ENCODE peak calls at places on chromosomes 7 and 10, in five cellular contexts. K is fibroblast of gingiva; N is NT2/D1; S is stimulated activated CD8-positive, alpha-beta memory T cell treated with anti-CD3 and anti-CD28 coated beads, Interleukin-7, amount 100 ng/mL, for 1 hour; H is brain microvascular endothelial cell. J is an unnamed sample.

GRCh38 chr10:117486606-117487005 is 55.9 kb upstream of the EMX2 start:
- DNase-seq in H (no peak), N (no peak), S (no peak), K (no peak), J (no peak)

GRCh38 chr7:143239822-143240221 is 18.0 kb downstream of the TAS2R40 start:
- DNase-seq in N (no peak), K (peak), S (no peak), H (no peak), J (no peak)

GRCh38 chr7:120951309-120951706 is 731 bp downstream of the ING3 start:
- DNase-seq in H (no peak), S (no peak), K (no peak), N (peak), J (no peak)

GRCh38 chr10:60382946-60383681 is 6.6 kb downstream of the ANK3 start:
- DNase-seq in K (peak), S (no peak), H (no peak), N (no peak), J (peak)

GRCh38 chr10:85008493-85009181 is 680.2 kb downstream of the CCSER2 start:
- DNase-seq in N (no peak), H (no peak), S (no peak), K (no peak), J (no peak)

GRCh38 chr7:102892631-102893278 is 20.0 kb upstream of the LRRC17 start:
- DNase-seq in N (no peak), H (no peak), S (no peak), K (no peak), J (no peak)

GRCh38 chr7:119931230-119931824 is 341.6 kb upstream of the KCND2 start:
- DNase-seq in S (no peak), N (no peak), K (no peak), H (no peak), J (peak)

GRCh38 chr7:38675500-38676106 is 44.4 kb upstream of the AMPH start:
- DNase-seq in N (no peak), S (no peak), H (no peak), K (no peak), J (no peak)

GRCh38 chr10:98445200-98445812 is 1.4 kb downstream of the HPS1 start:
- DNase-seq in K (no peak), H (no peak), N (no peak), S (no peak), J (no peak)

GRCh38 chr7:156665101-156665500 is 24.5 kb downstream of the RNF32 start:
- DNase-seq in K (no peak), N (peak), S (no peak), H (peak), J (no peak)

GRCh38 chr10:66924674-66925345 is 1.0 kb upstream of the LRRTM3 start:
- DNase-seq in K (no peak), N (no peak), S (no peak), H (peak), J (no peak)

GRCh38 chr7:12646139-12646538 is 41.3 kb upstream of the ARL4A start:
- DNase-seq in N (peak), K (no peak), S (no peak), H (peak), J (no peak)

GRCh38 chr7:29623976-29624375 is 60.3 kb downstream of the PRR15 start:
- DNase-seq in N (no peak), H (no peak), K (no peak), S (no peak), J (no peak)

GRCh38 chr7:127995157-127995865 is 35.9 kb downstream of the LRRC4 start:
- DNase-seq in K (peak), H (no peak), S (no peak), N (no peak), J (peak)

GRCh38 chr10:79331709-79332108 is 15.6 kb upstream of the PPIF start:
- DNase-seq in K (peak), N (no peak), H (peak), S (peak), J (no peak)

GRCh38 chr10:123942114-123942513 is 50.5 kb upstream of the CPXM2 start:
- DNase-seq in H (no peak), N (no peak), S (no peak), K (no peak), J (no peak)

GRCh38 chr7:139762886-139763285 is 14.9 kb downstream of the HIPK2 start:
- DNase-seq in N (no peak), S (no peak), H (peak), K (peak), J (no peak)

GRCh38 chr10:103942866-103943265 is 24.1 kb upstream of the SLK start:
- DNase-seq in N (no peak), S (no peak), H (no peak), K (no peak), J (no peak)

GRCh38 chr10:123470570-123470969 is 195.6 kb upstream of the GPR26 start:
- DNase-seq in K (no peak), H (no peak), N (peak), S (no peak), J (no peak)

GRCh38 chr7:46933596-46933995 is 648.3 kb downstream of the TNS3 start:
- DNase-seq in S (no peak), H (no peak), K (peak), N (no peak), J (peak)

GRCh38 chr7:27176962-27177794 is 3.1 kb upstream of the HOXA10 start:
- DNase-seq in S (no peak), K (no peak), H (no peak), N (no peak), J (no peak)

GRCh38 chr10:10589540-10589939 is 428.1 kb upstream of the CELF2 start:
- DNase-seq in S (no peak), N (no peak), H (peak), K (peak), J (peak)

GRCh38 chr10:74047304-74047703 is 49.4 kb downstream of the VCL start:
- DNase-seq in H (no peak), S (no peak), N (no peak), K (peak), J (no peak)

GRCh38 chr10:3924344-3924743 is 139.3 kb upstream of the KLF6 start:
- DNase-seq in N (no peak), K (peak), S (no peak), H (peak), J (peak)

J was measured in astrocyte of the cerebellum.